ENCODE peak calls at places on chromosomes 12 and 14, in seven cellular contexts. F, A, W, S, Q, U and O are unnamed samples.

GRCh38 chr14:73358187-73358586 is 100.2 kb downstream of the NUMB start:
- ATAC-seq in U (no peak), W (no peak), A (no peak), S (no peak), F (no peak), Q (no peak), O (no peak)

GRCh38 chr14:97602438-97603117 is 805.4 kb downstream of the VRK1 start:
- ATAC-seq in U (peak; percentile 84), Q (no peak), S (peak; percentile 31), W (peak; percentile 92), F (peak; percentile 25), A (no peak), O (peak; percentile 86)

GRCh38 chr12:21725731-21726130 is 48.8 kb downstream of the KCNJ8 start:
- ATAC-seq in F (no peak), A (no peak), W (no peak), Q (no peak), S (no peak), U (no peak), O (no peak)

GRCh38 chr12:7907009-7907408 is 29.0 kb downstream of the SLC2A3 start:
- ATAC-seq in A (peak; percentile 92), U (peak; percentile 14), Q (no peak), W (no peak), F (peak; percentile 20), S (peak; percentile 45), O (peak; percentile 2)

GRCh38 chr12:91854725-91855124 is 290.9 kb downstream of the BTG1 start:
- ATAC-seq in U (no peak), A (no peak), S (peak; percentile 58), F (peak; percentile 65), Q (no peak), W (no peak), O (peak; percentile 60)

GRCh38 chr14:34035177-34035933 is 84.5 kb upstream of the EGLN3 start:
- ATAC-seq in F (peak; percentile 86), A (peak; percentile 32), W (no peak), S (no peak), Q (peak; percentile 8), U (no peak), O (no peak)

GRCh38 chr12:45583011-45583657 is 146.4 kb upstream of the ARID2 start:
- ATAC-seq in F (peak; percentile 41), U (no peak), Q (no peak), W (no peak), A (no peak), S (no peak), O (no peak)

GRCh38 chr12:52370906-52371608 is 3.8 kb upstream of the KRT85 start:
- ATAC-seq in U (no peak), A (no peak), F (peak; percentile 86), W (no peak), S (peak; percentile 83), Q (peak; percentile 86), O (no peak)

GRCh38 chr14:22147716-22148115 is 441.3 kb downstream of the DAD1 start:
- ATAC-seq in W (no peak), S (no peak), Q (no peak), A (no peak), F (no peak), U (no peak), O (no peak)

GRCh38 chr12:124766745-124767074 is 97.0 kb downstream of the SCARB1 start:
- ATAC-seq in Q (no peak), U (no peak), S (peak; percentile 20), W (no peak), F (no peak), A (no peak), O (no peak)

GRCh38 chr12:44526655-44527199 is 349.4 kb downstream of the NELL2 start:
- ATAC-seq in S (peak; percentile 34), U (no peak), A (no peak), Q (no peak), W (no peak), F (no peak), O (no peak)

GRCh38 chr12:126742326-126742725 is 1524.6 kb upstream of the TMEM132C start:
- ATAC-seq in A (no peak), U (no peak), S (no peak), Q (no peak), W (no peak), F (no peak), O (no peak)

GRCh38 chr12:79547735-79548347 is 142.9 kb downstream of the PAWR start:
- ATAC-seq in W (no peak), U (no peak), S (peak; percentile 82), Q (peak; percentile 83), F (peak; percentile 65), A (peak; percentile 55), O (no peak)

GRCh38 chr12:62629413-62629812 is 162.8 kb downstream of the MON2 start:
- ATAC-seq in U (no peak), A (no peak), Q (no peak), S (no peak), F (no peak), W (no peak), O (no peak)

GRCh38 chr12:50419112-50419909 is 18.6 kb downstream of the LARP4 start:
- ATAC-seq in U (no peak), F (no peak), A (peak; percentile 80), W (no peak), Q (no peak), S (no peak), O (no peak)

GRCh38 chr12:3342051-3342450 is 149.0 kb upstream of the PRMT8 start:
- ATAC-seq in S (peak; percentile 46), Q (peak; percentile 54), F (peak; percentile 93), U (no peak), A (peak; percentile 62), W (no peak), O (no peak)

GRCh38 chr12:22248079-22248478 is 86.4 kb downstream of the ST8SIA1 start:
- ATAC-seq in W (no peak), S (peak; percentile 45), F (peak; percentile 58), Q (no peak), A (no peak), U (no peak), O (no peak)

GRCh38 chr14:102759416-102759815 is 17.8 kb upstream of the TRAF3 start:
- ATAC-seq in F (no peak), U (no peak), A (no peak), Q (no peak), W (no peak), S (no peak), O (no peak)

GRCh38 chr14:64715628-64716412 is 11.6 kb downstream of the PLEKHG3 start:
- ATAC-seq in W (no peak), S (peak; percentile 24), U (no peak), A (no peak), F (peak; percentile 35), Q (no peak), O (peak; percentile 30)

GRCh38 chr12:49507139-49507538 is 31.7 kb upstream of the KCNH3 start:
- ATAC-seq in S (peak; percentile 61), U (no peak), W (no peak), A (no peak), F (no peak), Q (no peak), O (no peak)

GRCh38 chr12:83462419-83462818 is 775.7 kb downstream of the TMTC2 start:
- ATAC-seq in W (no peak), F (no peak), Q (no peak), U (no peak), A (no peak), S (no peak), O (no peak)

GRCh38 chr12:63904653-63905052 is 60.2 kb downstream of the SRGAP1 start:
- ATAC-seq in U (no peak), A (no peak), S (no peak), Q (no peak), F (no peak), W (no peak), O (no peak)

GRCh38 chr12:21337453-21337852 is 2.7 kb upstream of the SLCO1A2 start:
- ATAC-seq in S (no peak), F (no peak), W (no peak), U (no peak), A (no peak), Q (no peak), O (no peak)

GRCh38 chr14:50082308-50082742 is 34.0 kb downstream of the VCPKMT start:
- ATAC-seq in U (no peak), A (no peak), S (no peak), W (peak; percentile 66), F (no peak), Q (no peak), O (no peak)

GRCh38 chr14:26765301-26765700 is 167.5 kb upstream of the NOVA1 start:
- ATAC-seq in A (no peak), U (no peak), W (no peak), S (no peak), Q (no peak), F (no peak), O (no peak)

GRCh38 chr12:131758016-131758739 is 47.3 kb downstream of the SFSWAP start:
- ATAC-seq in Q (no peak), S (no peak), W (no peak), F (peak; percentile 93), A (no peak), U (no peak), O (no peak)

GRCh38 chr12:32217354-32218310 is 111.0 kb downstream of the BICD1 start:
- ATAC-seq in F (no peak), U (no peak), S (peak; percentile 61), W (no peak), A (no peak), Q (peak; percentile 7), O (peak; percentile 34)

GRCh38 chr14:39880965-39881364 is 448.7 kb upstream of the FBXO33 start:
- ATAC-seq in F (no peak), S (no peak), W (no peak), U (no peak), A (no peak), Q (no peak), O (no peak)

GRCh38 chr14:104223101-104223809 is 84.9 kb downstream of the KIF26A start:
- ATAC-seq in U (no peak), F (no peak), Q (no peak), W (no peak), A (peak; percentile 60), S (no peak), O (no peak)

GRCh38 chr14:75341639-75342038 is 63.0 kb downstream of the FOS start:
- ATAC-seq in S (peak; percentile 65), F (peak; percentile 27), W (no peak), A (no peak), U (no peak), Q (peak; percentile 37), O (no peak)

GRCh38 chr14:100621806-100622205 is 34.6 kb upstream of the BEGAIN start:
- ATAC-seq in Q (no peak), W (no peak), F (no peak), A (peak; percentile 100), U (no peak), S (peak; percentile 4), O (no peak)